ENCODE peak calls at places on chromosomes 1 and 21, in five cellular contexts. F is uterus, S is testis, L is right lobe of liver, R is HCT116. V is an unnamed sample.

GRCh38 chr1:217630711-217631591 is at the start of the genes GPATCH2 and SPATA17:
- DNase-seq in L (peak; percentile 83), S (peak; percentile 91), F (peak; percentile 73), R (peak; percentile 83), V (peak; percentile 83)

GRCh38 chr1:89257036-89257435 is 15.6 kb downstream of the GBP5 start:
- DNase-seq in L (no peak), S (no peak), R (no peak), F (no peak), V (no peak)

GRCh38 chr21:45709127-45709526 is 65.6 kb downstream of the PCBP3 start:
- DNase-seq in S (no peak), L (no peak), F (no peak), R (no peak), V (no peak)

GRCh38 chr1:186896211-186896610 is 67.5 kb downstream of the PLA2G4A start:
- DNase-seq in F (no peak), S (no peak), R (no peak), L (no peak), V (no peak)

GRCh38 chr1:9289090-9289534 is 3.6 kb upstream of the SPSB1 start:
- DNase-seq in F (peak; percentile 63), L (no peak), S (peak; percentile 88), R (peak; percentile 77), V (peak; percentile 72)

GRCh38 chr1:227944931-227945890 is 2.5 kb downstream of the WNT9A start:
- DNase-seq in F (peak; percentile 15), L (peak; percentile 42), S (peak; percentile 28), R (no peak), V (peak; percentile 16)

GRCh38 chr1:1305300-1306069 is 2.2 kb downstream of the ACAP3 start:
- DNase-seq in S (peak; percentile 56), F (peak; percentile 89), L (no peak), R (no peak), V (peak; percentile 79)

GRCh38 chr1:107277022-107277421 is 136.2 kb downstream of the NTNG1 start:
- DNase-seq in F (no peak), S (peak; percentile 51), R (no peak), L (no peak), V (peak; percentile 60)

GRCh38 chr1:42952353-42953001 is 6.2 kb downstream of the SLC2A1 start:
- DNase-seq in S (no peak), R (no peak), F (no peak), L (no peak), V (no peak)

GRCh38 chr1:225847610-225848009 is 34.6 kb downstream of the TMEM63A start:
- DNase-seq in L (peak; percentile 73), R (no peak), F (no peak), S (no peak), V (no peak)

GRCh38 chr1:170910273-170910672 is 25.1 kb upstream of the MROH9 start:
- DNase-seq in S (no peak), L (no peak), F (no peak), R (no peak), V (no peak)

GRCh38 chr21:43975469-43976098 is 36.5 kb upstream of the TRAPPC10 start:
- DNase-seq in S (peak; percentile 90), R (peak; percentile 27), L (peak; percentile 80), F (peak; percentile 81), V (peak; percentile 86)

GRCh38 chr1:229191066-229191674 is 79.7 kb upstream of the RAB4A start:
- DNase-seq in L (no peak), R (no peak), S (no peak), F (no peak), V (no peak)

GRCh38 chr1:15620155-15620545 is 2.9 kb downstream of the DDI2 start:
- DNase-seq in S (no peak), R (no peak), F (no peak), L (no peak), V (no peak)

GRCh38 chr1:15618685-15619525 is 1.6 kb downstream of the DDI2 start:
- DNase-seq in R (no peak), S (no peak), L (no peak), F (no peak), V (no peak)

GRCh38 chr1:15617874-15618684 is 821 bp downstream of the DDI2 start:
- DNase-seq in S (peak; percentile 54), F (no peak), R (no peak), L (no peak), V (peak; percentile 51)

GRCh38 chr1:15616704-15617172 is 520 bp upstream of the DDI2 start:
- DNase-seq in R (no peak), F (peak; percentile 47), S (no peak), L (no peak), V (peak; percentile 36)

GRCh38 chr1:15617173-15617873 is at the start of gene DDI2:
- DNase-seq in F (peak; percentile 97), R (peak; percentile 92), L (peak; percentile 96), S (peak; percentile 98), V (peak; percentile 97)
- H3K4me1 ChIP-seq in F (peaks cover 14% of the 10 kb centered on the region), R (peaks cover 33% of the 10 kb centered on the region), L (peaks cover 46% of the 10 kb centered on the region), S (peaks cover 18% of the 10 kb centered on the region), V (peaks cover 41% of the 10 kb centered on the region)

GRCh38 chr1:159009704-159010361 is at the start of gene IFI16:
- DNase-seq in F (peak; percentile 49), R (no peak), L (no peak), S (peak; percentile 65), V (peak; percentile 58)
- TF ChIP-seq POLR2A in F (peak; percentile 68), R (no peak), L (peak; percentile 64), S (no peak), V (peak; percentile 86)

GRCh38 chr1:234529661-234530237 is 50.8 kb upstream of the TARBP1 start:
- DNase-seq in R (no peak), L (no peak), F (no peak), S (no peak), V (no peak)
- H3K4me1 ChIP-seq in R (no peaks in the 10 kb centered on the region), L (peaks cover 34% of the 10 kb centered on the region), F (peaks cover 27% of the 10 kb centered on the region), S (peaks cover 48% of the 10 kb centered on the region), V (peaks cover 57% of the 10 kb centered on the region)

GRCh38 chr1:11054181-11054580 is 5.6 kb downstream of the SRM start:
- DNase-seq in F (no peak), R (no peak), L (no peak), S (no peak), V (no peak)

GRCh38 chr1:11051781-11052510 is 4.9 kb upstream of the MASP2 start:
- DNase-seq in R (no peak), S (no peak), F (no peak), L (no peak), V (no peak)

GRCh38 chr1:11053758-11054137 is 6.1 kb downstream of the SRM start:
- DNase-seq in L (no peak), R (no peak), F (no peak), S (no peak), V (no peak)

GRCh38 chr1:11054666-11055065 is 5.2 kb downstream of the SRM start:
- DNase-seq in L (no peak), R (no peak), F (no peak), S (no peak), V (no peak)

DNA sequence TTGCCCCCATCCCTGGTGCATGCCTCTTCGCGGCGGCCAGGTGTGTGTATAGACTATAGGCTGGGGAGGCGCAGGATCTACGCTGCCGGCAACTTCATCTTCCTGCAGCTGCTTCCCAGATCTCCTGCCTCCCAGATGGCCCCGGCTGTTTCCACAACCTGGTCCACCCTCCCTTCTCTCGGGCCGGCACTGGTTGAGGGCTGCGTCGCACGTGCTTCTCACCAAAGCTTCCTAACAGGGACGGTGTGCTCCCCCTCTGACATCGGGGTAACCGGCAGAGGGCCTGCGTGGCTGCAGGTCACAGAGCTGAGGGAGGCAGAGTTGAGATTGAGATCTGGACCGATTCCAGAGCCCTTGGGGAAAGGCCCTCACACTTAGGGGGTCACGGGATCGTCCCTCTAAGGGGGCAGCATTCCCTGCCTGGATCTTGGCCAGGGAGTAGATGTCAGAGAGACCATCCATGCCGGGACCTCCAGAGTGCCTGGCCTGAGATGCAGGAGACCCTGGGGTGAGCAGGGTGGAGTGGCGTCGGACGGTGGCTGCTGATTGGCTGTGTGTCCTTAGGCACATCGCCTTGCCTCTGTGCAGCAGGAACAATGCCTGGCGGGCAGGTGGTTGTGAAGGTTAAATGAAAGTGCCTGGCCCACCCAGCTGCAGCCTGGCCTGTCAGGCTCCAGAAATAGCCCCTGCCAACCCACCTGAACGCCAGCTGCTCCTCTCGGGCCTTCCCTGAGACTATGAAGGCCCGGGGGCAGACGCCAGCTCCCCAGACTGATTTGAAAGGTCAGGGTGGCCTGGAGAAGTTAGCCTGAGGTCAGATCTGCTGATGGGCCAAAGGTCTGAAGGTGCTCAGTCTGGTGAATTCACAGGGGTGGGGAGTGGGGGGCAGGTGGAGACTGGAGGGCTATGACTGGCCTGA is 6.1 kb upstream of the MASP2 start:
- DNase-seq in F (no peak), R (no peak), L (no peak), S (no peak), V (no peak)
- TF ChIP-seq POLR2A in F (no peak), R (no peak), L (no peak), S (no peak), V (no peak)

DNA sequence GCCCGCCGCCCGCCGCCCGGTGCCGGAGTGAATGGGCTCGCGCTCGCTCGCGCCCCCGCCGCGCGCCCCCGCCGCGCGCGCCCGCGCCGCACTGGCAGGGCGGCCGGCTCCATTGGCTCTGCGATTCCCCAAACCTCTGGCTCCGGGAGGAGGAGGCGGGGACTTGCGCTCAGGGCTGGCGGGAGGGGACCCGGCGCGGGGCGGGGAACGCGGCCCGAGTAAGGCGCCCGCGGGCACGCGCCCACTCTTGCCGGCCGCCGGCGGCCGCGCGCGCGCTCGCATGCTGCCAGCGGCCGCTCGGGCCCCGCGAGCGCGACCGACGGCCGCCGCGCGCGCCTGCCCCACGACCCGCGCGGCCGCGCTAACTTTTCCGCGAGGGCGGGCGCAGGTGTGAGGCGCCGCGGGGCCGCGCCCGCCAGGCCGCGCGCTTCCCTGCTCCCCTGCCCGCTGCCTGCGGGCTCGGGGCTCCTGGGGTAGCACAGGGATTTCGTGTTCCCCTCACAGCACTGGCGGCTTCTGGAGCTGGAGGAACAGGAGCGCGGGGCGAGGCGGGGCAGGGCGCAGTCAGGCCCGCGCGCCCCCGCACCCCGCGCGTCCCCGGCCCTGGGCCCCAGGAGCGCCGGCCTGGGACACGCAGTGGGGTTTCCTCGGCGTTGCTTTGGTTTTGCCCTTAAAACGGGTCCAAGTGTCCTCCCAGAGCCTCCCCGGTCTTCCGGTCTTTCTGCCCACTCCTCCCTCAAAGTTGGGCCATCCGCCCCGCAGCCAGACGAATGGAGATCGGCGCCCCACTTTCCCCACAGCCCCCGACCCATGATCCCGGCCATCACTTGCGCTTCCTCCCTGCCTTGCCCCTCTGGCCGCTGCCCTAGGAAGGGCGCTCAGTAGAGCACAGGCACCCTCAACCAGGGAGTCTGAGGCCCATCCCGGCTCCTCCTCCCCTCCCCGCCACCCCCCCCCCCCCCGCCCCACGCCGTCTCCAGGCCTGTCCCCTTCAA is 101.5 kb downstream of the CASZ1 start:
- DNase-seq in S (peak; percentile 88), F (peak; percentile 87), L (peak; percentile 94), R (peak; percentile 60), V (peak; percentile 88)
- H3K4me1 ChIP-seq in S (peaks cover 2% of the 10 kb centered on the region), F (no peaks in the 10 kb centered on the region), L (peaks cover 11% of the 10 kb centered on the region), R (peaks cover 35% of the 10 kb centered on the region), V (peaks cover 18% of the 10 kb centered on the region)

V was measured in adrenal gland.